ENCODE peak calls at places on chromosome 14, in six cellular contexts. S is stomach; R is fibroblast of pulmonary artery; X is astrocyte of the cerebellum; T is CD4-positive, alpha-beta T cell; Z is PC-3. O is an unnamed sample.

GRCh38 chr14:35213869-35214387 is 78.3 kb upstream of the PSMA6 start:
- DNase-seq in S (no peak), R (peak), X (no peak), T (no peak), Z (peak), O (no peak)

GRCh38 chr14:58133739-58134138 is 18.3 kb downstream of the ARMH4 start:
- DNase-seq in S (no peak), R (peak), X (no peak), T (no peak), Z (peak), O (no peak)

GRCh38 chr14:91113829-91114078 is at the start of gene DGLUCY:
- DNase-seq in S (peak), R (peak), X (no peak), T (peak), Z (no peak), O (peak)

GRCh38 chr14:81990312-81990761 is 456.7 kb upstream of the SEL1L start:
- DNase-seq in S (peak), R (peak), X (peak), T (no peak), Z (peak), O (no peak)

GRCh38 chr14:94051115-94051514 is 25.0 kb downstream of the OTUB2 start:
- DNase-seq in S (peak), R (peak), X (peak), T (no peak), Z (peak), O (no peak)

GRCh38 chr14:75978249-75978731 is 3.5 kb downstream of the TGFB3 start:
- DNase-seq in S (peak), R (no peak), X (no peak), T (no peak), Z (no peak), O (no peak)

GRCh38 chr14:93115920-93116675 is at the start of gene ITPK1:
- DNase-seq in S (peak), R (peak), X (no peak), T (peak), Z (peak), O (no peak)

GRCh38 chr14:99120147-99121026 is 151.6 kb downstream of the BCL11B start:
- DNase-seq in S (peak), R (no peak), X (no peak), T (no peak), Z (no peak), O (no peak)

GRCh38 chr14:78455896-78456435 is 285.8 kb downstream of the NRXN3 start:
- DNase-seq in S (no peak), R (no peak), X (no peak), T (no peak), Z (no peak), O (no peak)

GRCh38 chr14:92577321-92577742 is 63.8 kb downstream of the RIN3 start:
- DNase-seq in S (no peak), R (no peak), X (no peak), T (no peak), Z (no peak), O (no peak)

GRCh38 chr14:102571043-102571442 is 21.4 kb upstream of the RCOR1 start:
- DNase-seq in S (no peak), R (no peak), X (no peak), T (no peak), Z (no peak), O (no peak)

GRCh38 chr14:22185191-22185590 is 403.8 kb downstream of the DAD1 start:
- DNase-seq in S (no peak), R (peak), X (no peak), T (no peak), Z (no peak), O (no peak)

GRCh38 chr14:39890026-39890425 is 457.8 kb upstream of the FBXO33 start:
- DNase-seq in S (no peak), R (no peak), X (no peak), T (no peak), Z (no peak), O (no peak)

DNA sequence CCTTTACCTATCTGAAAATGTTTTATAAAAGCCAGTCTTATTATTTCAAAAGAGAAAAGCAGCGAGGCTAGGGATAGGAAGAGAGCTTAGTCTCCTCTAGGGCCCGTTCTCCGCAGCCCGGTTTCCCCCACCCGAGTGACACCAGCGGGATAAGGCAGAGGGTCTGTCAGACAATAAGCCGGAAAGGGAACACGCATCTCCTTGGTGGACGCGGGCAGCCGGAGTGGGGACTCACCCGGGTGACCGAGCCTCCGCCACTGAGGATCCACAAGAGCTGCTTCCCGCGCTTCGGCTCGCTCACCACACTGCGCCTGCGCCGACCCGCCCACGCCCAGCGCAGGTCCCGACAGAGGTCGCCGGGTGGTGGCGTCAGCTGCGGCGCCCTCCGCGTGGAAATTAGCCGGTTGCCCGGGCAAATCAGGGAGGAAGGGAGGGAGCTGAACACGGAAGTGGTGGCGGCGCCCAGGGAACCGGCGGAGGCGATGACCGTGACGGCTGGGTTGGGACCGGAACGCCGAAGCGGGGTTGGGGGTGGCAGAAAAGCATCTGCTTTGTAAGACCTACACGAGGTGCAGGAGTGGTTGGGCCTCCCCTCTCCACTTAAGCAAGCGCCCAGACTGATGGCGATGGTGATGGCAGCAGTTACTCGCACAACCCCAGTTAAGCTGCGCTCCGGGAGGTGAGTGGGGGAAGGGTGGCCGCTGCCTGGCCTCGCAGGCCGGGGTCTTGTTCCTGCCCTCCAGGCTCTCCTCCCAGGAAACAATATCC is at the start of the genes SOCS4 and WDHD1:
- DNase-seq in S (peak), R (peak), X (peak), T (peak), Z (peak), O (peak)
- TF ChIP-seq CTCF in S (no peak), R (no peak), X (no peak), T (peak), Z (peak), O (no peak)

DNA sequence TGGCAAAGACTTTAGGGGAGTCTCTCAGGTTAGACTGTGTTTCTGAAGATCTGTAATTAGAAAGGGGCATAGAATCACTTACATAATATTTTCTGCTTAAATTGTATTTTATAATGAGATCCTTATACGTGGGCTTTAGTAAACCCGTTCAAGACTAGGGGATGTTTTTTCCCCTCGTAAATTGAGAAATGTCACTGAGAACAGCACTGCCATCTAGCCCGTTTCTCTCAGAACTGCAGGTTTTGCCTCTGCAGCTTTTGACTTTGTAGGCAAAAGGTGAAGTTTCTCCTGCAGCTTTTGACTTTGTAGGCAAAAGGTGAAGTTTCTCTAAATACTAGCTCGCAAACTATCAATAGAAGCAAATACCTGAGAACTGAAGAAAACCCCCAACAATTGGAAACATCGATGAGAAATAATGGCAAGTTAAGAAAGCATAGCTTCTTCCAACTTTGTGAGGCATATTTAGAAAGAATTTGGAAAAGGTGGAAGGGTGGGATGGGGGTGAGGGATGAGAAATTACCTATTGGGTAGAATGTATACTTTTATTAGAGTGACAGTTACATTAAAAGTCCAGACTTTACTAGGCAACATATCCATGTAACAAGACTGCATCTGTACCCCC is 9.9 kb upstream of the ASPG start:
- DNase-seq in S (no peak), R (peak), X (no peak), T (no peak), Z (peak), O (no peak)
- TF ChIP-seq CTCF in S (no peak), R (peak), X (peak), T (peak), Z (peak), O (no peak)

DNA sequence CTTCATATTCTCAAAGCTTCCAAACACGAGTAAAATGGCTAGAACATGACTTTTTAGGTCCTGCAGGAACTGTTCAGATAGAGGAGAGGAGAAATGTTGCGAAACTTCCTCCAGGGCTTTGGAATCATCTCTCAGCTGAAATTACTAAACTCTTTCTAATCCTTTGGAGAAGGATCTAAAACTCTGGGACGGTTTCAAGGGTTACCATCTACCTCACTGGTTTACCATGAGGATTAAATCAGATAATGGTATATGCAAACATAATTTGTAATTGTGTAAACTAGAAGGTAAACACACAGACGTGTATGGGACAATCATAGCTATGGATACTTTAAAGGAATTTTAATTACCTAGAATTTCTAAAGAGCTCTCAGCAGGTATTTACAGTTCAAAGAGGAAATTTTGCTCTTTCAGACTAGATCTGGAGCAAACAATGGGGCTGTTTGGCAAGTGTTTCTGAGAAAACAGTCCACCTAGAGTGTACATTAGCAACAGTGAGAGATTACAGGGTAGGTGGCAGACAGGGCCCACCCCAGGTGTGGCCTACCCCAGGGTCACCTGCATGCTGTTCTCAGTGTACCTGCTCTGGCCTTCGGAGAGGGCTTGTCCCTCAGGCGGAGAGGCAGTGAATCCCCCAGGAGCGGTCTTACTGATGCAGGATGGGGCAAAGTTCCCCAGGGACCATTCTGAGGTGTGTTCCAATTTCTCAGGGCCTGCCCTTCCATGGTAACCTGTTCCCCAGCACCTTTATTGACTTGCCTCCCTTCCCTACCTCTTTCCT is 124.7 kb upstream of the MAX start:
- DNase-seq in S (peak), R (peak), X (no peak), T (no peak), Z (peak), O (no peak)
- TF ChIP-seq CTCF in S (no peak), R (no peak), X (no peak), T (no peak), Z (no peak), O (no peak)

GRCh38 chr14:48536318-48536717 is 860.9 kb upstream of the MDGA2 start:
- DNase-seq in S (no peak), R (no peak), X (no peak), T (no peak), Z (peak), O (no peak)
- TF ChIP-seq CTCF in S (no peak), R (no peak), X (no peak), T (no peak), Z (peak), O (no peak)

GRCh38 chr14:77213657-77214016 is 32.0 kb downstream of the TMEM63C start:
- DNase-seq in S (no peak), R (no peak), X (no peak), T (no peak), Z (no peak), O (no peak)
- TF ChIP-seq CTCF in S (no peak), R (no peak), X (no peak), T (no peak), Z (peak), O (no peak)

DNA sequence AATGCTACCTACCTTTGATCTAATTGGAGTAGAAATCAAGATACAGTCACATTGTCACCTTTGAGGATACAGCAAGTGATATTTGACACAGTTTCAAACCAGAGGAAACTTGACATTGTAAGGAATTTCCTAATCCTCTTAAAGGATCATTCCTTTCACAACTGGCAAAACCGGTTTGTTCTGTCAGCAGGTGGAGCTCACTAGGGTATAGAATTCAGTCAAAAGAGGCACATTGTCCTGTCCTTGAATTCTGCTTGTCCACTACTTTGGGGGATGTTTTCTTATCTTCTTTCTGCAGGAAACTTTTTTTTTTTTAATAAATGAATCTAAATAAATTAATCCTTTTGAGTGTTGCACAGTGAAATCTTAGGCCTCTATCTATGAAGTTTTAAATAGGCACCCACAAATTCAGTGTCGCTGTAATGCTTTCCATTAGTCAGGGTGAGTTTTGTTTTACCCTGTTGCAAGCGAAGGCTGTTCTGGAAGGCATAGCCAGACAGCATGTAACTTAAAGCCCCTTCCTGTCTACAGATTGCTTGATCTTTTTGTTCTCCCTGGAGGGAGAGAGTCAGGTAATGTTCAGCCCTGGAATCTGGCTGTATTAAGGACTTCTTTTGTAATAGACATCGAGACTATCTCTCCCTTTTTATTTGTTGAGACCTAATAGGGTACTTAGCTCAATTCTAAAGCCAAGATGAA is 285.0 kb upstream of the RGS6 start:
- DNase-seq in S (peak), R (no peak), X (no peak), T (no peak), Z (peak), O (no peak)
- TF ChIP-seq CTCF in S (no peak), R (no peak), X (no peak), T (no peak), Z (no peak), O (no peak)

O was measured in omental fat pad.